ENCODE peak calls at places on chromosomes 1 and 21, in seven cellular contexts. J, R, W, O, A, L and H are unnamed samples.
A peak's percentile ranks its signal among the peaks of the same experiment; 100 is the strongest.

GRCh38 chr1:41407666-41408252 is 46.5 kb downstream of the FOXO6 start:
- DNase-seq in J (no peak), R (no peak), W (no peak), O (no peak), A (no peak), L (no peak), H (no peak)

GRCh38 chr1:20358761-20359263 is 68.1 kb downstream of the VWA5B1 start:
- DNase-seq in J (no peak), R (no peak), W (peak; percentile 49), O (no peak), A (peak; percentile 50), L (peak; percentile 42), H (no peak)

GRCh38 chr1:219498666-219499065 is 114.2 kb downstream of the ZC3H11B start:
- DNase-seq in J (no peak), R (no peak), W (no peak), O (peak; percentile 61), A (peak; percentile 46), L (peak; percentile 70), H (no peak)

GRCh38 chr1:39699419-39699818 is 8.2 kb upstream of the HPCAL4 start:
- DNase-seq in J (no peak), R (no peak), W (no peak), O (no peak), A (no peak), L (no peak), H (no peak)

GRCh38 chr1:31980835-31981782 is 32.6 kb upstream of the KHDRBS1 start:
- DNase-seq in J (no peak), R (peak; percentile 83), W (no peak), O (no peak), A (no peak), L (no peak), H (peak; percentile 43)

GRCh38 chr1:41898191-41898713 is 20.5 kb downstream of the HIVEP3 start:
- DNase-seq in J (no peak), R (peak; percentile 27), W (peak; percentile 28), O (no peak), A (peak; percentile 61), L (peak; percentile 58), H (no peak)

GRCh38 chr1:35463232-35463631 is 94.0 kb downstream of the KIAA0319L start:
- DNase-seq in J (no peak), R (no peak), W (no peak), O (no peak), A (no peak), L (no peak), H (no peak)

GRCh38 chr1:41400235-41400634 is 39.0 kb downstream of the FOXO6 start:
- DNase-seq in J (no peak), R (no peak), W (no peak), O (no peak), A (no peak), L (no peak), H (no peak)

GRCh38 chr1:210464519-210465039 is 135.9 kb downstream of the HHAT start:
- DNase-seq in J (no peak), R (peak; percentile 13), W (peak; percentile 75), O (no peak), A (peak; percentile 14), L (no peak), H (no peak)

GRCh38 chr1:87989346-87989745 is 660.7 kb downstream of the LMO4 start:
- DNase-seq in J (no peak), R (no peak), W (no peak), O (no peak), A (no peak), L (no peak), H (no peak)

GRCh38 chr1:245598524-245599310 is 443.9 kb downstream of the KIF26B start:
- DNase-seq in J (no peak), R (no peak), W (no peak), O (no peak), A (peak; percentile 50), L (peak; percentile 26), H (no peak)

GRCh38 chr1:177983824-177984528 is 14.1 kb upstream of the SEC16B start:
- DNase-seq in J (peak; percentile 53), R (no peak), W (no peak), O (peak; percentile 92), A (peak; percentile 97), L (peak; percentile 95), H (no peak)

GRCh38 chr21:15272171-15272570 is 207.4 kb upstream of the NRIP1 start:
- DNase-seq in J (no peak), R (no peak), W (no peak), O (no peak), A (peak; percentile 4), L (no peak), H (no peak)

GRCh38 chr1:17514776-17515175 is 24.7 kb upstream of the ARHGEF10L start:
- DNase-seq in J (no peak), R (no peak), W (no peak), O (no peak), A (no peak), L (no peak), H (no peak)

GRCh38 chr1:186183219-186183618 is 191.8 kb downstream of the TPR start:
- DNase-seq in J (no peak), R (peak; percentile 42), W (no peak), O (peak; percentile 46), A (peak; percentile 94), L (peak; percentile 84), H (no peak)

GRCh38 chr1:89987170-89987819 is 7.6 kb upstream of the ZNF326 start:
- DNase-seq in J (peak; percentile 43), R (peak; percentile 82), W (peak; percentile 44), O (peak; percentile 49), A (peak; percentile 81), L (peak; percentile 76), H (peak; percentile 57)

GRCh38 chr1:241518447-241519307 is 878 bp downstream of the FH start:
- DNase-seq in J (no peak), R (peak; percentile 42), W (peak; percentile 32), O (no peak), A (peak; percentile 72), L (peak; percentile 16), H (no peak)

GRCh38 chr1:85705940-85706339 is 2.3 kb downstream of the ZNHIT6 start:
- DNase-seq in J (no peak), R (no peak), W (no peak), O (no peak), A (no peak), L (no peak), H (no peak)

GRCh38 chr1:234990328-234990675 is 138.3 kb downstream of the TOMM20 start:
- DNase-seq in J (no peak), R (no peak), W (no peak), O (no peak), A (no peak), L (no peak), H (no peak)

GRCh38 chr21:42107177-42107880 is 36.2 kb downstream of the UMODL1 start:
- DNase-seq in J (no peak), R (no peak), W (no peak), O (no peak), A (no peak), L (no peak), H (no peak)

GRCh38 chr1:168088511-168089325 is 48.0 kb downstream of the GPR161 start:
- DNase-seq in J (no peak), R (no peak), W (no peak), O (no peak), A (no peak), L (no peak), H (no peak)

GRCh38 chr1:243716901-243717300 is 133.1 kb downstream of the AKT3 start:
- DNase-seq in J (no peak), R (no peak), W (no peak), O (no peak), A (peak; percentile 50), L (no peak), H (no peak)

GRCh38 chr1:190296453-190296852 is 181.2 kb downstream of the BRINP3 start:
- DNase-seq in J (no peak), R (no peak), W (no peak), O (no peak), A (no peak), L (no peak), H (no peak)

GRCh38 chr1:67830226-67830625 is 3.0 kb downstream of the GNG12 start:
- DNase-seq in J (no peak), R (no peak), W (no peak), O (no peak), A (peak; percentile 58), L (peak; percentile 25), H (no peak)
- H3K4me3 ChIP-seq in J (no peak overlapping the region), R (no peak overlapping the region), W (no peak overlapping the region), O (no peak overlapping the region), A (peak overlapping the region; percentile 89), L (peak overlapping the region; percentile 88), H (no peak overlapping the region)

DNA sequence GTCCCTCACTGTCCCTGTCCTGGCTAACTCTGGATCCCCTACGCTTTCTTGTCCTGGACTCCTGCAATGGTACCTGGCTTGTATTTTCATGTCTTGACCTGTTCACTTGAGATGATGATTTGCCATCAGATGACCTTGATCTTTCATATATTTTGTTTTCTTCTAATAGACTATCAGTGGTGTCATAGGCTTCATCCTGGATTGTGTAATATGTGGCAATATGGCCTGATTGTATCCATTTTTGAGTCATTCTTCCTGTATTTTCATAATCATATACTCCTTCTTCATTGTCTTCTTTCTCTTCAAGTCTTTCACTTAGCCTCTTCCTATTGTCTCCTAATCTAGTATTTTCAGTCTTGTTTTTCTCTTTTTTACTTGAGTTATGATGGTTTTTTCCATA is 11.1 kb downstream of the FLG start:
- DNase-seq in J (no peak), R (no peak), W (no peak), O (no peak), A (peak; percentile 7), L (no peak), H (no peak)
- H3K4me3 ChIP-seq in J (no peak overlapping the region), R (no peak overlapping the region), W (no peak overlapping the region), O (no peak overlapping the region), A (no peak overlapping the region), L (no peak overlapping the region), H (no peak overlapping the region)

DNA sequence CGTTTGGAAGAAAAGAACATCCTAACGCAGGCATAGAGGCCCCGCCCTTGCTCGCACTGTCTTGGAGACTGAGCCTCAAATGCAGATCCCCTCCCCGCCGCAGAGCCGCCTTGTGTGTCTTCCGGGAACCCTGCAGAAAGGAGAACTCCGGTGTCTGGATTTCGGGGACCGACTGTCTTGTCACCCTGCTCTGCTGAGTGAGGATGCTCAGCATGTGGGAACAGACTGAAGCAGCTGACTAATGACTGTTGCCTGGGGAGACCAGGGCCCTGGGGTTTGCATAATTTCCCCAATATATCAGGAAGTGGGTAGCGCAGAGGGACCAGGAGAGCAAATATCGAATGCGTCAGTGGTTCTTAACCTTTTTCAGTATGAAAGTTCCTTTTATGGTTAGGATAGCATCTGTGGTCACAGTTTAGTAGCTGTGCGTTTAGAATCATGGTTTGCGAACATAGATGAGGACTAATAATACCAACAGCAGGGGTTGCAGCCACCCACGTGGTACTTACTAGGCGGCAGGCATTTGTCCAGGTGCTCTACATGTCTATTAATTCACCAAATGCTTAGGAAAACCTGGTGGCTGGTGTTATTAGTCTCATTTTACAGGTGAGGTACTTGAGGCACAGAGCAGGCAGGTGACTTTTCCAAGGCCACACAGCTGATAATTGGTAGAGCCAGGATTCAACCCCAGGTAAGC is 14.3 kb downstream of the GPR137B start:
- DNase-seq in J (no peak), R (peak; percentile 97), W (peak; percentile 46), O (no peak), A (no peak), L (no peak), H (peak; percentile 97)
- H3K4me3 ChIP-seq in J (no peak overlapping the region), R (peak overlapping the region; percentile 34), W (no peak overlapping the region), O (no peak overlapping the region), A (no peak overlapping the region), L (no peak overlapping the region), H (peak overlapping the region; percentile 33)

DNA sequence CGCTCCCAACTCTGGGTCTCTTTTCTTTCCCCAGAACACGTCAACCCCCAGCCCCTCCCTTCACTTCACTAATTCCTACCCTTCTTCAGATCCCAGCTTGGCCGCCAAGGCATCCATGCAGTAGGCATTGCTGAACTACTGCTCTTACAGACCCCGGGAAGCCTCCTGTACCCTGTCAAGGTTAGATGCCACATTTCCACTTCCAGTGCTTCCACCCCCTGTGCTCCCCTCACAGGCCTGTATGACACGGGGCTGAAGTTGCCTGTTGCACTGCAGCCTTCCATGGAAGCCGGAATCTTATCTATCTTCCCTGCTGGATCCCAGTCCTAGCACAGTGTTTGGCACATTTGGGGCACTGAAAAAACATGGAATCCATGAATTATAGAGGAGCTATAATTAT is 99.0 kb upstream of the SOD1 start:
- DNase-seq in J (no peak), R (no peak), W (no peak), O (no peak), A (no peak), L (no peak), H (no peak)
- H3K4me3 ChIP-seq in J (no peak overlapping the region), R (no peak overlapping the region), W (no peak overlapping the region), O (no peak overlapping the region), A (no peak overlapping the region), L (no peak overlapping the region), H (no peak overlapping the region)